ENCODE peak calls at places on chromosomes 5 and 9, in nine cellular contexts. B is cardiac fibroblast; I is prostate gland; N is colonic mucosa; S is CD8-positive, alpha-beta T cell; X is sigmoid colon; P is cardiac muscle cell; A is adrenal gland; U is tibial nerve. H is an unnamed sample.

GRCh38 chr5:777756-778161 is 6.8 kb downstream of the ZDHHC11B start:
- DNase-seq in B (no peak), I (no peak), N (no peak), S (no peak), X (no peak), P (no peak), A (no peak), U (no peak), H (no peak)

GRCh38 chr9:137168907-137169763 is 716 bp downstream of the LRRC26 start:
- DNase-seq in B (peak), I (peak), N (peak), S (no peak), X (no peak), P (peak), A (no peak), U (no peak), H (peak)

GRCh38 chr5:100828756-100829342 is 74.2 kb downstream of the ST8SIA4 start:
- DNase-seq in B (no peak), I (no peak), N (no peak), S (no peak), X (no peak), P (no peak), A (no peak), U (no peak), H (no peak)

GRCh38 chr5:1321576-1321975 is 23.3 kb downstream of the CLPTM1L start:
- DNase-seq in B (no peak), I (no peak), N (no peak), S (no peak), X (peak), P (no peak), A (no peak), U (no peak), H (no peak)

GRCh38 chr5:8184455-8185063 is 315.6 kb downstream of the MTRR start:
- DNase-seq in B (peak), I (no peak), N (peak), S (no peak), X (no peak), P (peak), A (peak), U (no peak), H (no peak)

GRCh38 chr9:22031664-22032411 is 22.7 kb upstream of the CDKN2B start:
- DNase-seq in B (no peak), I (no peak), N (no peak), S (no peak), X (no peak), P (no peak), A (no peak), U (no peak), H (no peak)

GRCh38 chr9:18208166-18209059 is 265.5 kb upstream of the ADAMTSL1 start:
- DNase-seq in B (peak), I (peak), N (peak), S (no peak), X (no peak), P (peak), A (peak), U (peak), H (peak)

GRCh38 chr9:131845286-131846011 is 105.6 kb upstream of the RAPGEF1 start:
- DNase-seq in B (no peak), I (no peak), N (no peak), S (no peak), X (no peak), P (no peak), A (no peak), U (no peak), H (no peak)

GRCh38 chr5:81838307-81838906 is 87.5 kb upstream of the SSBP2 start:
- DNase-seq in B (peak), I (no peak), N (peak), S (no peak), X (no peak), P (peak), A (peak), U (no peak), H (peak)

GRCh38 chr5:87400305-87400899 is 12.3 kb downstream of the CCNH start:
- DNase-seq in B (peak), I (no peak), N (no peak), S (no peak), X (no peak), P (peak), A (no peak), U (no peak), H (peak)

GRCh38 chr5:6490693-6491092 is 42.0 kb downstream of the UBE2QL1 start:
- DNase-seq in B (no peak), I (no peak), N (no peak), S (no peak), X (peak), P (no peak), A (no peak), U (no peak), H (no peak)

GRCh38 chr5:148484651-148485050 is 100.9 kb downstream of the FBXO38 start:
- DNase-seq in B (no peak), I (no peak), N (no peak), S (no peak), X (no peak), P (no peak), A (no peak), U (no peak), H (no peak)

GRCh38 chr9:127099664-127100063 is 22.8 kb downstream of the ANGPTL2 start:
- DNase-seq in B (no peak), I (no peak), N (no peak), S (no peak), X (no peak), P (no peak), A (no peak), U (no peak), H (no peak)

GRCh38 chr5:179577286-179577960 is 27.1 kb downstream of the RUFY1 start:
- DNase-seq in B (no peak), I (no peak), N (no peak), S (no peak), X (no peak), P (no peak), A (no peak), U (no peak), H (no peak)

GRCh38 chr9:5500441-5501235 is 9.7 kb upstream of the PDCD1LG2 start:
- DNase-seq in B (peak), I (no peak), N (no peak), S (no peak), X (no peak), P (no peak), A (peak), U (no peak), H (peak)

GRCh38 chr9:130994135-130994534 is 14.8 kb upstream of the LAMC3 start:
- DNase-seq in B (no peak), I (no peak), N (no peak), S (no peak), X (no peak), P (no peak), A (no peak), U (no peak), H (no peak)

GRCh38 chr5:166961028-166961427 is 1330.4 kb upstream of the WWC1 start:
- DNase-seq in B (peak), I (no peak), N (no peak), S (no peak), X (no peak), P (no peak), A (no peak), U (no peak), H (no peak)

GRCh38 chr9:35335164-35335563 is 154.7 kb upstream of the RUSC2 start:
- DNase-seq in B (peak), I (no peak), N (no peak), S (no peak), X (no peak), P (no peak), A (no peak), U (no peak), H (peak)

GRCh38 chr9:83043583-83043982 is 19.4 kb downstream of the RASEF start:
- DNase-seq in B (no peak), I (no peak), N (no peak), S (no peak), X (no peak), P (no peak), A (no peak), U (no peak), H (peak)

GRCh38 chr5:91224459-91224858 is 158.7 kb downstream of the ARRDC3 start:
- DNase-seq in B (peak), I (no peak), N (no peak), S (no peak), X (no peak), P (no peak), A (no peak), U (no peak), H (no peak)

GRCh38 chr9:123834907-123835562 is 94.9 kb downstream of the DENND1A start:
- DNase-seq in B (peak), I (no peak), N (no peak), S (no peak), X (no peak), P (peak), A (no peak), U (no peak), H (peak)

GRCh38 chr5:95857185-95857945 is 34.8 kb upstream of the GLRX start:
- DNase-seq in B (peak), I (no peak), N (no peak), S (no peak), X (peak), P (no peak), A (peak), U (peak), H (peak)

GRCh38 chr5:134489227-134489944 is 36.1 kb upstream of the JADE2 start:
- DNase-seq in B (no peak), I (no peak), N (no peak), S (no peak), X (no peak), P (no peak), A (no peak), U (no peak), H (no peak)

GRCh38 chr5:58496488-58496887 is 5.3 kb downstream of the GAPT start:
- DNase-seq in B (no peak), I (no peak), N (no peak), S (no peak), X (no peak), P (no peak), A (no peak), U (no peak), H (no peak)

GRCh38 chr5:179606910-179607448 is 16.5 kb downstream of the HNRNPH1 start:
- DNase-seq in B (no peak), I (no peak), N (no peak), S (no peak), X (peak), P (no peak), A (no peak), U (no peak), H (no peak)

GRCh38 chr9:36208521-36209253 is 18.0 kb downstream of the CLTA start:
- DNase-seq in B (no peak), I (no peak), N (no peak), S (no peak), X (peak), P (no peak), A (no peak), U (no peak), H (no peak)

GRCh38 chr5:57692582-57693487 is 210.2 kb upstream of the ACTBL2 start:
- DNase-seq in B (peak), I (no peak), N (peak), S (no peak), X (peak), P (peak), A (peak), U (peak), H (peak)

GRCh38 chr5:43926923-43927322 is 323.9 kb downstream of the NNT start:
- DNase-seq in B (peak), I (no peak), N (no peak), S (no peak), X (no peak), P (no peak), A (no peak), U (no peak), H (no peak)

GRCh38 chr9:91298304-91298703 is 63.4 kb downstream of the AUH start:
- DNase-seq in B (peak), I (no peak), N (no peak), S (no peak), X (no peak), P (peak), A (no peak), U (no peak), H (no peak)

GRCh38 chr5:136133416-136134383 is 1.1 kb downstream of the SMAD5 start:
- DNase-seq in B (peak), I (peak), N (peak), S (peak), X (peak), P (peak), A (peak), U (peak), H (peak)

GRCh38 chr9:6735422-6735821 is 22.4 kb upstream of the KDM4C start:
- DNase-seq in B (no peak), I (no peak), N (no peak), S (no peak), X (no peak), P (no peak), A (no peak), U (no peak), H (no peak)

GRCh38 chr9:17349816-17350215 is 215.0 kb downstream of the CNTLN start:
- DNase-seq in B (peak), I (no peak), N (no peak), S (no peak), X (no peak), P (no peak), A (no peak), U (no peak), H (peak)

GRCh38 chr5:144086295-144086694 is 84.2 kb downstream of the YIPF5 start:
- DNase-seq in B (no peak), I (no peak), N (no peak), S (no peak), X (no peak), P (no peak), A (no peak), U (no peak), H (no peak)

GRCh38 chr9:88197781-88198345 is 59.6 kb upstream of the SPATA31C2 start:
- DNase-seq in B (peak), I (no peak), N (no peak), S (no peak), X (no peak), P (no peak), A (no peak), U (no peak), H (peak)

GRCh38 chr5:138927979-138928378 is 52.8 kb upstream of the LRRTM2 start:
- DNase-seq in B (no peak), I (no peak), N (peak), S (no peak), X (no peak), P (peak), A (peak), U (no peak), H (no peak)
- TF ChIP-seq CTCF in B (no peak), I (no peak), N (no peak), S (no peak), X (no peak), P (no peak), A (no peak), U (no peak), H (no peak)

DNA sequence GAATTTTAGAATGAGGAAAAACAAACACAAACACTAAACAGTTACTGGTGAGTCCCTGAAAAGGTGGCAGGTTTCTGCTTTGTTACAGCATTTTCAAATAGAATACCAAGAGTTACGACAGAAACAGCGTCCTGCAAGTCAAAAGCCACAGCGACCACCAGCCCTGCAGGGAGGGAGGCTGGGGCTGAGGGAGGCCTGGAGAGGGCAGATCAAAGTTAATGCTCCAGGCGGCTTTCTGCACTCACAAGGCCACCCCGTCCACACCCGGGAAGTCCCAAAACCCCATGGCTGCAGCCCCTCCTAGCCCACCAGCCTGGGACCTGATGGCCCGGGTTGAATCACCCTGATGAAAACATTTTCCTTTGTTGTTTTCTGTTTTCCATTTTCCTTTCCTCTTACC is 29.3 kb downstream of the COL23A1 start:
- DNase-seq in B (no peak), I (no peak), N (no peak), S (no peak), X (no peak), P (no peak), A (no peak), U (no peak), H (no peak)
- H3K4me3 ChIP-seq in B (no peak), I (no peak), N (no peak), S (no peak), X (no peak), P (no peak), A (no peak), U (no peak), H (no peak)

DNA sequence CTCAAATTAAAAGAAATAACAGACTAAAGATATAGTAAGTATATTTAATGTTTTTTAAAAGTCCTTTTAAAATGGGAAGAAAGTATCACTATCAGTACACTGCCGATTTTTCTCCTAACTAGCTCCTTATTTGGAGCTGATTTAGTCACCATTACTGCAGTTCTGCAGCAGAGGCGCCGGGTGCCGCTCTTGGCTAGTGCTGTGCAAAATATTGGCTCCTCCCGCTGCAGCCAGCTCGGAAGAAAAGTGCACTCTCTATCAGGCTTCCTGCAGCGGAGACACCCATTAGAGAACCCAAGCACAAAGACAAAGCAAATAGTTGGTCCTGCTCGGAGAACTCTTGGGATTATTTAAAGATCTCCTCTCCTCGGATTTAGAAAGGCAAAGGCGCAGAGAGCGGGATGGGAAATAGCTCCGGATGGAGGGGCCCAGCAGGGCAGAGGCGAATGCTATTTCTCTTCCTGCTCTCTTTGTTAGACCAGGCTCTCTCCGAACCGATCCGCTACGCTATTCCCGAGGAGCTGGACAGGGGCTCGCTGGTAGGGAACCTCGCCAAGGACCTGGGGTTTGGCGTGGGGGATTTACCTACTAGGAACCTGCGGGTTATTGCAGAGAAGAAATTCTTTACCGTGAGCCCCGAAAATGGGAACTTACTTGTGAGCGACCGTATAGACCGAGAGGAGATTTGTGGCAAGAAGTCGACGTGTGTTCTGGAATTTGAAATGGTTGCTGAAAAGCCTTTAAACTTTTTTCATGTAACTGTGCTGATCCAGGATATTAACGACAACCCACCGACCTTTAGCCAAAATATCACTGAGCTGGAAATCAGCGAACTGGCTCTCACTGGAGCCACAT is at the start of gene PCDHGB3:
- DNase-seq in B (peak), I (no peak), N (no peak), S (no peak), X (no peak), P (no peak), A (peak), U (no peak), H (peak)
- TF ChIP-seq CTCF in B (peak), I (no peak), N (no peak), S (no peak), X (no peak), P (peak), A (no peak), U (peak), H (peak)

DNA sequence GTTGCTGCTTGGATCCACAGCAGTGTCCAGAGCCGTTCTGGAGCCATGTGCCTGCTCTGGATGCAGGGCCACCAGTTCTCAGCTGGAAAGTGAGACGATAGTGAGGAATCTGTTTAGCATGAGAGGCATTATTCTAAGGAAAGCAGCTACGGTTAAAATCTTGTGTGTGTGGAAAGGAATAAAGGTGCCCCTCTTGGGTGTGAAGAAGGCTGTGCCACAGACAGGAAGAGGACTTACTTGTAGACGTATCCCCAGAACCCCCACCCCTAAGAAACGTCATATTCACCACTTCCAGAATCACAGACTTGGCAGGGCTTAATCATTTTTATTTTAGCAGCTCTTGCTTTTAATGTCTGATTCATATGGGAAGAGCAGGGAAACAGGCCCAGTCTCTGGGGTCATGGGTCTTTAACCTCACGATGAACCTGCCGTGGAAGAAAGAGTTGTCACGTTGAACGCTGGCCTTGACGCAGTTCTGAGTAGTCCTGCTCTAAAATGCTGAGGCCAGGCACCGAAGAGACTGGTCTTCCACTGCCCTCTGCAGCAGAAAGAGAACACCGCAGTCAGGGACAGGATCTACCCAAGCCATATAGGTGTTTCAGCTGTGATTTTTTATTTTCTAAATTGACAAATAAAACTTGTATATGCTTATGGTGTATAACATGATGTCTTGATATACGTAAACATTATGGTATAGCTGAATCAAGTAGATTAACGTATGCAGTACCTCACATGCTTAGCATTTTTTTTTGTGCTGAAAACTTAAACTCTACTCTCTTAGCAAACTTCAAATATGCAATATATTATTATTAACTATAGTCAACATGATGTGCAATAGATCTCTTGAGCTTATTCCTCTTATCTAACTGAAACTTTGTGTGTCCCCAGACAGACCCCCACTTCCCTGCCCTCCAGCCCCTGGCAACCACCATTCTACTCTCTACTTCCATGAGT is 38.8 kb downstream of the CARTPT start:
- DNase-seq in B (peak), I (peak), N (peak), S (peak), X (peak), P (peak), A (peak), U (peak), H (peak)
- H3K4me3 ChIP-seq in B (no peak), I (no peak), N (no peak), S (no peak), X (peak), P (no peak), A (no peak), U (peak), H (peak)

GRCh38 chr5:131783874-131784273 is 12.9 kb downstream of the FNIP1 start:
- DNase-seq in B (no peak), I (no peak), N (no peak), S (no peak), X (no peak), P (no peak), A (no peak), U (no peak), H (no peak)
- TF ChIP-seq CTCF in B (no peak), I (no peak), N (no peak), S (no peak), X (no peak), P (no peak), A (no peak), U (no peak), H (no peak)

H was measured in astrocyte of the spinal cord.